ENCODE peak calls at places on chromosomes 13 and 19, in seven cellular contexts. A is transverse colon, P is tibial nerve, E is heart left ventricle, L is adrenal gland, G is breast epithelium, Y is Peyer's patch. H is an unnamed sample.

GRCh38 chr19:48752511-48753365 is at the start of gene FUT1:
- DNase-seq in Y (peak; percentile 30), G (peak; percentile 87), L (peak; percentile 47), P (no peak), E (peak; percentile 84), A (peak; percentile 76), H (no peak)

GRCh38 chr13:94028234-94029145 is 451.0 kb downstream of the DCT start:
- DNase-seq in E (no peak), P (no peak), L (no peak), Y (no peak), G (no peak), A (no peak), H (no peak)

GRCh38 chr19:16859626-16860025 is 29.2 kb upstream of the F2RL3 start:
- DNase-seq in E (no peak), L (no peak), Y (no peak), P (no peak), A (no peak), G (no peak), H (no peak)

GRCh38 chr13:113947321-113948033 is 26.4 kb downstream of the C13orf46 start:
- DNase-seq in G (no peak), L (peak; percentile 40), E (peak; percentile 59), Y (no peak), P (peak; percentile 72), A (peak; percentile 65), H (no peak)

GRCh38 chr19:6577410-6578125 is 13.4 kb downstream of the CD70 start:
- DNase-seq in G (no peak), L (peak; percentile 18), E (no peak), A (peak; percentile 25), P (no peak), Y (peak; percentile 34), H (no peak)

GRCh38 chr13:39401756-39402155 is 201.2 kb downstream of the LHFPL6 start:
- DNase-seq in E (no peak), Y (no peak), P (no peak), A (no peak), L (no peak), G (no peak), H (no peak)

GRCh38 chr13:112574476-112575294 is 13.3 kb downstream of the TUBGCP3 start:
- DNase-seq in E (no peak), Y (no peak), G (no peak), P (no peak), A (no peak), L (no peak), H (no peak)

GRCh38 chr13:102724923-102725322 is 30.1 kb upstream of the METTL21C start:
- DNase-seq in G (no peak), A (no peak), P (no peak), E (no peak), Y (no peak), L (no peak), H (no peak)

GRCh38 chr13:23319915-23320224 is 113.6 kb downstream of the SACS start:
- DNase-seq in E (no peak), A (no peak), G (no peak), P (no peak), Y (no peak), L (no peak), H (no peak)

GRCh38 chr19:6632002-6632621 is 37.8 kb downstream of the TNFSF14 start:
- DNase-seq in A (peak; percentile 77), Y (peak; percentile 90), E (peak; percentile 63), P (peak; percentile 98), G (no peak), L (peak; percentile 63), H (peak; percentile 33)

GRCh38 chr19:19747357-19748220 is 14.7 kb upstream of the ZNF14 start:
- DNase-seq in L (no peak), G (no peak), A (no peak), Y (no peak), P (no peak), E (no peak), H (no peak)

GRCh38 chr13:23354520-23354919 is 79.0 kb downstream of the SACS start:
- DNase-seq in P (no peak), L (no peak), A (no peak), E (no peak), Y (no peak), G (no peak), H (no peak)

GRCh38 chr19:53432088-53432661 is 391 bp downstream of the ZNF761 start:
- DNase-seq in L (peak; percentile 24), A (peak; percentile 34), E (peak; percentile 21), G (no peak), P (no peak), Y (peak; percentile 18), H (peak; percentile 10)

GRCh38 chr19:18718015-18718526 is 34.6 kb downstream of the CRTC1 start:
- DNase-seq in Y (no peak), E (no peak), P (no peak), G (no peak), A (no peak), L (no peak), H (no peak)

GRCh38 chr19:58563034-58563573 is 4.7 kb upstream of the UBE2M start:
- DNase-seq in A (no peak), G (no peak), L (no peak), P (no peak), E (peak; percentile 29), Y (no peak), H (peak; percentile 24)

GRCh38 chr19:12155324-12155723 is 1.2 kb downstream of the ZNF625 start:
- DNase-seq in Y (no peak), A (no peak), L (no peak), P (no peak), E (no peak), G (no peak), H (no peak)

GRCh38 chr13:28327761-28328607 is 166.9 kb downstream of the FLT1 start:
- DNase-seq in P (no peak), A (no peak), G (no peak), L (no peak), E (no peak), Y (no peak), H (no peak)

GRCh38 chr13:33940256-33940655 is 122.3 kb downstream of the RFC3 start:
- DNase-seq in A (no peak), G (no peak), L (no peak), Y (no peak), E (no peak), P (no peak), H (no peak)

GRCh38 chr13:38697628-38698333 is 10.9 kb downstream of the FREM2 start:
- DNase-seq in E (no peak), Y (no peak), A (no peak), P (no peak), L (no peak), G (no peak), H (no peak)

GRCh38 chr13:111131048-111131447 is 15.9 kb downstream of the ARHGEF7 start:
- DNase-seq in A (no peak), G (no peak), P (no peak), Y (no peak), L (no peak), E (no peak), H (no peak)
- TF ChIP-seq CTCF in A (no peak), G (no peak), P (no peak), Y (no peak), L (no peak), E (no peak), H (no peak)

DNA sequence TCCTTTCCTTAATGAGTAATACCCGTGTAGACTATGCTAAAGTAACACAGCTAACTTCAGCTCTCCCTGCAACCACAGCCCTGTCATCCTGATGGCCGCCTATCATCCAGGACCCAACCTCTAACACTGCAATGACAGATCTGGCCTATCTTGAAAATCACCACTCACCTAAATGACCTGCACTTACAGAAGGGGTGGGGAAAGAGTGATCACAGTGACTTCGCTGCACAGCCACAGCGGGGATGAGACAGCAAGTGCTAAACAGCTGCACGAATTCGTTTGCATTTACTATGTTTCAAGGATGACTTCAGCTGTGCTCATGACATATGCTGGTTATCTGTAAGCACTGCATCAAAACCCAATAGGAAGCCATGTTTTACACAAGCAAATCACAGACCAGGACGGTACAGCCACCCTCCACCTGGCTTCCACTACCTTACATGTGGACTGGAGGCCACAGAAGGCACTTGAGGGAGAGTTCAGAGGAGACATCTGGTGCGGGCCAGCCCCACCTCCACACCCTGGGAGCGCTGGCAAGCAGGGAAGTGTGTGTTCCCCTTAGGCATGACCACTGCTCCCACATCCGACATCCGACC is 95.9 kb downstream of the STK24 start:
- DNase-seq in G (no peak), L (no peak), E (peak; percentile 55), Y (no peak), P (no peak), A (peak; percentile 46), H (no peak)
- H3K4me1 ChIP-seq in G (peaks cover 23% of the 10 kb centered on the region), L (peaks cover 36% of the 10 kb centered on the region), E (peaks cover 92% of the 10 kb centered on the region), Y (peaks cover 42% of the 10 kb centered on the region), P (peaks cover 80% of the 10 kb centered on the region), A (peaks cover 61% of the 10 kb centered on the region), H (peaks cover 84% of the 10 kb centered on the region)

DNA sequence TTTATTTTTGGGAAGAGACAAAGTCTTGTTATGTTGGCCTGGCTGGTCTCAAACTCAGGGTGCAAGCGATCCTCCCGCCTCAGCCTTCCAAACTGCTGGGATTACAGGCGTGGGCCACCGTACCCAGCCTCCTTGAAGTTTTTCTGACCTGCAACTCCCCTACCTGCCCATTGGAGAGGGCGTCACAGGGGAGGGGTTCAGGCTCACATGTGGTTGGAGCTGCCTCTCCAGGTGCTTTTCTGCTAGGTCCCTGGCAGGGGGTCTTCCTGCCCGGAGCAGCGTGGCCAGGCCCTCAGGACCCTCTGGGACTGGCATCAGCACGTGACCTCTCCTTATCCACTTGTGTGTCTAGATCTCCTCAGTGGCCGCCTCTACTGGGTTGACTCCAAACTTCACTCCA is 27.2 kb downstream of the LDLR start:
- DNase-seq in P (no peak), Y (no peak), E (no peak), G (no peak), L (no peak), A (no peak), H (no peak)
- TF ChIP-seq POLR2A in P (no peak), Y (no peak), E (no peak), G (no peak), L (no peak), A (no peak), H (no peak)

GRCh38 chr13:48068952-48069351 is 26.0 kb downstream of the MED4 start:
- DNase-seq in P (no peak), E (no peak), Y (no peak), G (no peak), A (no peak), L (no peak), H (no peak)

GRCh38 chr13:48070942-48071341 is 24.0 kb downstream of the MED4 start:
- DNase-seq in L (no peak), E (no peak), G (no peak), P (no peak), A (no peak), Y (no peak), H (no peak)

GRCh38 chr13:48066310-48066989 is 28.5 kb downstream of the MED4 start:
- DNase-seq in G (no peak), Y (no peak), P (no peak), E (no peak), A (no peak), L (no peak), H (no peak)

GRCh38 chr13:48069573-48069972 is 25.3 kb downstream of the MED4 start:
- DNase-seq in A (no peak), Y (no peak), E (no peak), P (no peak), G (no peak), L (no peak), H (no peak)

GRCh38 chr13:48068036-48068435 is 26.9 kb downstream of the MED4 start:
- DNase-seq in A (no peak), P (no peak), G (no peak), E (no peak), Y (no peak), L (no peak), H (no peak)
- TF ChIP-seq CTCF in A (no peak), P (no peak), G (no peak), E (no peak), Y (no peak), L (no peak), H (no peak)

GRCh38 chr19:34269489-34269888 is 15.1 kb downstream of the GARRE1 start:
- DNase-seq in G (no peak), Y (no peak), E (no peak), L (no peak), P (no peak), A (no peak), H (no peak)
- H3K4me1 ChIP-seq in G (no peaks in the 10 kb centered on the region), Y (peaks cover 3% of the 10 kb centered on the region), E (peaks cover 78% of the 10 kb centered on the region), L (peaks cover 16% of the 10 kb centered on the region), P (peaks cover 51% of the 10 kb centered on the region), A (peaks cover 18% of the 10 kb centered on the region), H (peaks cover 64% of the 10 kb centered on the region)